ENCODE peak calls at places on chromosomes 6 and 20, in eight cellular contexts. U, V, I, D, K, W, Z and L are unnamed samples. For H3K4me1, the result is how much of the 10 kb centered on the place peaks cover.

GRCh38 chr6:53986165-53986720 is 125.0 kb upstream of the MLIP start:
- DNase-seq in U (no peak), V (peak), I (peak), D (peak), K (no peak), W (peak), Z (peak), L (peak)

GRCh38 chr6:53483423-53484353 is 61.2 kb downstream of the GCLC start:
- DNase-seq in U (peak), V (peak), I (peak), D (no peak), K (no peak), W (no peak), Z (peak), L (no peak)

GRCh38 chr6:161407115-161407514 is 133.3 kb upstream of the AGPAT4 start:
- DNase-seq in U (no peak), V (no peak), I (no peak), D (no peak), K (no peak), W (no peak), Z (no peak), L (no peak)

GRCh38 chr6:10521104-10521808 is at the start of gene GCNT2:
- DNase-seq in U (no peak), V (no peak), I (no peak), D (peak), K (no peak), W (peak), Z (no peak), L (peak)

GRCh38 chr6:147528511-147529145 is 20.1 kb downstream of the SAMD5 start:
- DNase-seq in U (no peak), V (no peak), I (no peak), D (no peak), K (no peak), W (no peak), Z (no peak), L (no peak)

GRCh38 chr20:31922588-31922987 is 29.3 kb downstream of the PDRG1 start:
- DNase-seq in U (no peak), V (no peak), I (no peak), D (no peak), K (no peak), W (no peak), Z (no peak), L (no peak)

GRCh38 chr20:2750343-2751251 is 49.8 kb downstream of the CPXM1 start:
- DNase-seq in U (no peak), V (peak), I (peak), D (no peak), K (no peak), W (no peak), Z (no peak), L (peak)

GRCh38 chr6:144797881-144798589 is 512.9 kb downstream of the UTRN start:
- DNase-seq in U (no peak), V (no peak), I (no peak), D (peak), K (no peak), W (no peak), Z (no peak), L (no peak)

GRCh38 chr20:55415567-55416142 is 589.7 kb downstream of the CBLN4 start:
- DNase-seq in U (no peak), V (no peak), I (no peak), D (no peak), K (no peak), W (no peak), Z (no peak), L (peak)

GRCh38 chr20:35307666-35308653 is 15.7 kb upstream of the FAM83C start:
- DNase-seq in U (peak), V (peak), I (no peak), D (peak), K (no peak), W (no peak), Z (peak), L (no peak)

GRCh38 chr6:149003560-149003959 is 256.7 kb downstream of the UST start:
- DNase-seq in U (no peak), V (no peak), I (no peak), D (no peak), K (no peak), W (no peak), Z (no peak), L (no peak)

GRCh38 chr6:128532827-128533226 is 12.4 kb upstream of the PTPRK start:
- DNase-seq in U (no peak), V (no peak), I (no peak), D (no peak), K (no peak), W (no peak), Z (no peak), L (no peak)

GRCh38 chr20:40778894-40779496 is 90.0 kb upstream of the MAFB start:
- DNase-seq in U (no peak), V (no peak), I (no peak), D (no peak), K (no peak), W (no peak), Z (no peak), L (no peak)
- H3K4me1 ChIP-seq in U (under half), V (under half), I (under half), D (under half), K (under half), W (under half), Z (under half), L (under half)

GRCh38 chr20:50743087-50743486 is 11.7 kb downstream of the PARD6B start:
- DNase-seq in U (no peak), V (no peak), I (no peak), D (no peak), K (no peak), W (no peak), Z (no peak), L (no peak)
- H3K4me1 ChIP-seq in U (under half), V (under half), I (half or more), D (under half), K (under half), W (under half), Z (under half), L (half or more)

GRCh38 chr20:25294459-25295385 is 46.8 kb downstream of the PYGB start:
- DNase-seq in U (no peak), V (peak), I (no peak), D (peak), K (peak), W (peak), Z (peak), L (peak)
- H3K4me1 ChIP-seq in U (half or more), V (under half), I (under half), D (under half), K (under half), W (under half), Z (under half), L (under half)

DNA sequence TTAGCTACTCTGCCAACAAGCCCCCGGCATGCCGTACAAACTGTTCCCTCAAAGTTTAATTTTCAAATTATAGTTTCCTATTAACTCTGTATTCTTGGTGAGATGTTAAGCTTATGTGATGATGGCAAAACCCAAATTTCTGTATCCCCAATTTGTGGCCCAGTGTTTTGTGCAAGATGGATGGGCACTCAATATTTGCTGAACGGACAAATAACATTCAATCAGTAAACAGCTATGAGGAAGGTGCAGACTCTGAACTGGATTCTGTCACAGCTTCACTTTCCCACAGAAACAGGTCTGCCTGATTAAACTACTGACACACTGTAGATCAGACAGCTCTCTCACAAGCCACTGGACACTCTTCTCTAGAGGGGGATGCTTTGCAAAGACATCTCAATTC is 54.1 kb downstream of the NUDT3 start:
- DNase-seq in U (no peak), V (no peak), I (no peak), D (no peak), K (no peak), W (no peak), Z (no peak), L (no peak)
- H3K4me1 ChIP-seq in U (half or more), V (half or more), I (half or more), D (under half), K (under half), W (under half), Z (half or more), L (under half)

GRCh38 chr20:45345104-45345936 is 2.9 kb downstream of the SDC4 start:
- DNase-seq in U (no peak), V (no peak), I (no peak), D (no peak), K (no peak), W (no peak), Z (no peak), L (no peak)
- H3K4me1 ChIP-seq in U (half or more), V (under half), I (half or more), D (half or more), K (under half), W (under half), Z (half or more), L (half or more)

GRCh38 chr6:136754820-136755219 is 37.5 kb downstream of the MAP3K5 start:
- DNase-seq in U (no peak), V (no peak), I (no peak), D (no peak), K (no peak), W (no peak), Z (no peak), L (no peak)
- H3K4me1 ChIP-seq in U (half or more), V (under half), I (under half), D (under half), K (under half), W (under half), Z (under half), L (under half)

GRCh38 chr6:125636671-125637070 is 112.8 kb upstream of the HEY2 start:
- DNase-seq in U (no peak), V (no peak), I (no peak), D (no peak), K (no peak), W (no peak), Z (no peak), L (no peak)

DNA sequence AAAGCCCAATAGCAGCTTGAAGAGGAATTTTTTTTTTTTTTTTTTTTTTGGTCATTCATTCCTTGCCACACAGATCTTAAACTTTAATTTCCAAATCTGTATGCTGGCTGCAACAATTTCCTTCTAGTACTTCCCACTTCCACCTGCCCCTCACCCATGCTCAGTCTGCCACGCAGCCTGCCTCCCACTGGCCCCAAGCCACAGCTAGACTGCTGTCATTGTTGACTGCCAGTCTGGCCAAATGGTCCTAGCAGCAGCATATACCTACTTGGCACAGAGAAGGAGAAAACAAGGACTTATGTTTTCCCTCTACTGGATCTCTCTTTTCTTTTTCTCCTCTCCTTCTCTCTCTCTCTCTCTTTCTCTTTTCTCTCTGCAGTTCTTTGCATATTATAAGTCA is 118.3 kb upstream of the HEY2 start:
- DNase-seq in U (no peak), V (no peak), I (no peak), D (no peak), K (no peak), W (no peak), Z (no peak), L (no peak)
- H3K4me1 ChIP-seq in U (under half), V (under half), I (under half), D (under half), K (under half), W (under half), Z (under half), L (under half)

GRCh38 chr6:111779660-111780059 is 93.6 kb downstream of the FYN start:
- DNase-seq in U (no peak), V (no peak), I (no peak), D (no peak), K (no peak), W (no peak), Z (no peak), L (no peak)

GRCh38 chr6:111776236-111777189 is 96.7 kb downstream of the FYN start:
- DNase-seq in U (no peak), V (no peak), I (no peak), D (no peak), K (no peak), W (no peak), Z (no peak), L (no peak)

GRCh38 chr6:111781055-111781708 is 92.1 kb downstream of the FYN start:
- DNase-seq in U (no peak), V (no peak), I (no peak), D (no peak), K (no peak), W (no peak), Z (no peak), L (peak)

GRCh38 chr6:111777357-111777756 is 95.9 kb downstream of the FYN start:
- DNase-seq in U (no peak), V (no peak), I (no peak), D (no peak), K (no peak), W (no peak), Z (no peak), L (no peak)

GRCh38 chr6:111779031-111779430 is 94.2 kb downstream of the FYN start:
- DNase-seq in U (no peak), V (no peak), I (no peak), D (no peak), K (no peak), W (no peak), Z (no peak), L (no peak)
- H3K4me1 ChIP-seq in U (half or more), V (under half), I (half or more), D (under half), K (under half), W (under half), Z (under half), L (under half)